ENCODE peak calls at places on chromosomes 3 and 15, in seven cellular contexts. One of them, this sample, is unnamed.

GRCh38 chr3:188554404-188554803 is 400.4 kb downstream of the LPP start:
- DNase-seq in nephron progenitor cell: no peak
- DNase-seq in AG04450: peak; percentile 21
- DNase-seq in PC-3: peak; percentile 85
- DNase-seq in AG09319: no peak
- DNase-seq in breast epithelium: no peak
- DNase-seq in astrocyte: peak; percentile 44
- DNase-seq in this sample: no peak

GRCh38 chr15:74422723-74423442 is 10.9 kb downstream of the SEMA7A start:
- DNase-seq in PC-3: peak; percentile 24
- DNase-seq in breast epithelium: peak; percentile 79
- DNase-seq in astrocyte: peak; percentile 61
- DNase-seq in nephron progenitor cell: peak; percentile 36
- DNase-seq in AG09319: peak; percentile 30
- DNase-seq in AG04450: no peak
- DNase-seq in this sample: no peak

GRCh38 chr3:37163262-37164020 is 10.9 kb downstream of the LRRFIP2 start:
- DNase-seq in astrocyte: peak; percentile 89
- DNase-seq in nephron progenitor cell: no peak
- DNase-seq in AG09319: peak; percentile 65
- DNase-seq in AG04450: no peak
- DNase-seq in breast epithelium: no peak
- DNase-seq in PC-3: no peak
- DNase-seq in this sample: no peak

GRCh38 chr3:184741798-184742675 is 30.2 kb upstream of the MAGEF1 start:
- DNase-seq in breast epithelium: no peak
- DNase-seq in astrocyte: no peak
- DNase-seq in AG04450: no peak
- DNase-seq in AG09319: no peak
- DNase-seq in nephron progenitor cell: no peak
- DNase-seq in PC-3: no peak
- DNase-seq in this sample: no peak

GRCh38 chr3:84978833-84979232 is 20.0 kb downstream of the CADM2 start:
- DNase-seq in AG04450: no peak
- DNase-seq in breast epithelium: no peak
- DNase-seq in astrocyte: no peak
- DNase-seq in AG09319: no peak
- DNase-seq in nephron progenitor cell: no peak
- DNase-seq in PC-3: no peak
- DNase-seq in this sample: no peak

GRCh38 chr15:101522091-101522490 is 32.6 kb upstream of the PCSK6 start:
- DNase-seq in nephron progenitor cell: no peak
- DNase-seq in breast epithelium: peak; percentile 10
- DNase-seq in AG09319: no peak
- DNase-seq in AG04450: no peak
- DNase-seq in PC-3: no peak
- DNase-seq in astrocyte: no peak
- DNase-seq in this sample: no peak

GRCh38 chr3:112751564-112751963 is 95.1 kb downstream of the CD200R1L start:
- DNase-seq in nephron progenitor cell: no peak
- DNase-seq in AG09319: no peak
- DNase-seq in PC-3: no peak
- DNase-seq in breast epithelium: no peak
- DNase-seq in AG04450: no peak
- DNase-seq in astrocyte: peak; percentile 44
- DNase-seq in this sample: no peak

GRCh38 chr15:67746450-67746849 is 78.9 kb upstream of the SKOR1 start:
- DNase-seq in nephron progenitor cell: no peak
- DNase-seq in AG09319: no peak
- DNase-seq in breast epithelium: no peak
- DNase-seq in PC-3: peak; percentile 48
- DNase-seq in astrocyte: no peak
- DNase-seq in AG04450: no peak
- DNase-seq in this sample: no peak

GRCh38 chr3:74091204-74091603 is 466.5 kb upstream of the PDZRN3 start:
- DNase-seq in breast epithelium: no peak
- DNase-seq in nephron progenitor cell: no peak
- DNase-seq in AG04450: no peak
- DNase-seq in astrocyte: no peak
- DNase-seq in PC-3: no peak
- DNase-seq in AG09319: no peak
- DNase-seq in this sample: no peak

GRCh38 chr3:3170998-3171397 is 8.5 kb downstream of the CRBN start:
- DNase-seq in breast epithelium: no peak
- DNase-seq in astrocyte: no peak
- DNase-seq in nephron progenitor cell: no peak
- DNase-seq in PC-3: peak; percentile 58
- DNase-seq in AG04450: no peak
- DNase-seq in AG09319: no peak
- DNase-seq in this sample: no peak

GRCh38 chr3:157572559-157573270 is 69.5 kb upstream of the VEPH1 start:
- DNase-seq in breast epithelium: no peak
- DNase-seq in PC-3: peak; percentile 81
- DNase-seq in nephron progenitor cell: peak; percentile 49
- DNase-seq in AG09319: no peak
- DNase-seq in astrocyte: peak; percentile 24
- DNase-seq in AG04450: no peak
- DNase-seq in this sample: no peak

GRCh38 chr3:42177068-42177800 is 86.1 kb downstream of the TRAK1 start:
- DNase-seq in AG04450: no peak
- DNase-seq in nephron progenitor cell: no peak
- DNase-seq in breast epithelium: no peak
- DNase-seq in astrocyte: no peak
- DNase-seq in AG09319: no peak
- DNase-seq in PC-3: no peak
- DNase-seq in this sample: no peak

GRCh38 chr3:15205934-15206661 is at the start of gene CAPN7:
- DNase-seq in breast epithelium: peak; percentile 94
- DNase-seq in astrocyte: peak; percentile 84
- DNase-seq in nephron progenitor cell: peak; percentile 97
- DNase-seq in AG04450: peak; percentile 83
- DNase-seq in AG09319: peak; percentile 80
- DNase-seq in PC-3: peak; percentile 96
- DNase-seq in this sample: peak; percentile 97

DNA sequence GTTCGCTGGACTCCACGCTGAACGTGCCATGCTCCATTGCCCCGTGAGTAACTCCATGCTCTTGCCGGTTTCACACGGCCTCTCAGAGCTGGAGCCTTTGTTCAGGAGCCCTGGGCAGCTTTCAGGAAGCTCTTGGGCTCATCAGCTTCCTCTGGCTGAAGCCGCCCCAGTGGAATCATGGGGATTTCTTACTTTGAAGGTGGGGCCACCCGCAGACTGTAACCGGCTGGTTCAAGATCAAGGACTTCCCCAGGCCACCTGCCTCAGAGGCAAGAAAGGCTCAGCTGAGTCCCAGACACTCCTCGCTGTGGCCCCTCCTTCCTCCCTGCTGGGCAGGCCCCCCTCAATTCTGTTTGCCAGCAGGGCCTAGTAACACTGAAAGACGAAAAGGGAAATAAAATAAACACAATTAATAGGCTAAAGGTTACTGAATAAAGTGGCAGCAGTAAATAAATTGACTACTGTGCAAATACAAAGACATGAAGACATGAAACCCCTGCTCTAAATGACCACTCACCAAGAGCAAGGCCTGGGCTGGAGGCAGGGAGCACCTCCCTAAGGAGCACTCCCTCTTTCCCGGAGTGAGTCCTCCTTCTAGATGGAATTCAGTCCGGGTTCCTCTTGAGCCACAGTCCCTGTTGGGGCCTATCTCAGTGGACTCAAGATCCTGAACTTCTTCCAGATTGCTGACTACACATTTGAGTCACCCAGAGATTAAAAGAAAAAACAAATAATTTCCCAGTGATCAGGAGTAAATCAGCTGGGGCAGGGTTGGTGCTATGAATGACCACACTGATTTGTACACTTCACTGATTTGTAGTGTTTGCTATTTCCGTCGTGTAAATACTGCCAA is 51.0 kb downstream of the ZDHHC19 start:
- DNase-seq in nephron progenitor cell: peak; percentile 29
- DNase-seq in AG09319: peak; percentile 14
- DNase-seq in astrocyte: peak; percentile 89
- DNase-seq in PC-3: peak; percentile 87
- DNase-seq in AG04450: no peak
- DNase-seq in breast epithelium: no peak
- DNase-seq in this sample: peak; percentile 74
- TF ChIP-seq CTCF in nephron progenitor cell: no peak
- TF ChIP-seq CTCF in AG09319: no peak
- TF ChIP-seq CTCF in astrocyte: no peak
- TF ChIP-seq CTCF in PC-3: no peak
- TF ChIP-seq CTCF in AG04450: no peak
- TF ChIP-seq CTCF in breast epithelium: no peak
- TF ChIP-seq CTCF in this sample: no peak

GRCh38 chr15:46080018-46080417 is 445.2 kb downstream of the SQOR start:
- DNase-seq in breast epithelium: no peak
- DNase-seq in AG04450: no peak
- DNase-seq in astrocyte: no peak
- DNase-seq in PC-3: no peak
- DNase-seq in AG09319: no peak
- DNase-seq in nephron progenitor cell: peak; percentile 54
- DNase-seq in this sample: no peak

GRCh38 chr15:46077220-46077619 is 442.4 kb downstream of the SQOR start:
- DNase-seq in PC-3: no peak
- DNase-seq in breast epithelium: no peak
- DNase-seq in nephron progenitor cell: no peak
- DNase-seq in AG04450: no peak
- DNase-seq in AG09319: no peak
- DNase-seq in astrocyte: no peak
- DNase-seq in this sample: no peak
- TF ChIP-seq CTCF in PC-3: no peak
- TF ChIP-seq CTCF in breast epithelium: no peak
- TF ChIP-seq CTCF in nephron progenitor cell: no peak
- TF ChIP-seq CTCF in AG04450: no peak
- TF ChIP-seq CTCF in AG09319: no peak
- TF ChIP-seq CTCF in astrocyte: no peak
- TF ChIP-seq CTCF in this sample: no peak

DNA sequence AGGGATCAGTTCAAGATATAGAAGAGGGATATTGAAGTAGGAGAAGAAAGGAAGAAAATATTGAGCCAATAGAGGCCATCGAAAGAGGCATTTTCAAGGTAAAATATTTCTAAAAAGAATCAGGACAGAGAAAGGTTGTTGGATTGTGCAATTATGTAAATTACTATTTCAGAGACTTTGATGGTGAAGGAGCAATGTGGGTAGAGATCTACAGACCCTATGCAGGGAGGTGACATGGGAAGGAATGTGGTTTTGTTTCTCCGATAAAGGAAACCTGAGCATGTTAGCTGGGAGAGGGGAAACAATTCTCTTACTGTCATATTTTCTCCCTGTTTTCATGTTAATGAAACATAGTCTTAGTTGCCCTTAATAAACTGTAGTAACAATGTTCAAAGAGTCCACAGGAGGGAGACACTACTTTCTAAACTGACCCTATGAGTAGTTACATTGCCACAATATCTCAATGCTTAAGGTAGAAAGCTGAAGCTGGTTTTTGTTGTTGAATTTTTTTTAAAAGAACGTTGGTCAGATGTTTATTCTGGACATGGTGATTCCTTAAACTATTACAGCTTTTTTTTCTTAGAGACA is 133.3 kb downstream of the GRM7 start:
- DNase-seq in astrocyte: peak; percentile 4
- DNase-seq in nephron progenitor cell: no peak
- DNase-seq in breast epithelium: no peak
- DNase-seq in AG04450: no peak
- DNase-seq in AG09319: no peak
- DNase-seq in PC-3: peak; percentile 11
- DNase-seq in this sample: no peak
- TF ChIP-seq CTCF in astrocyte: no peak
- TF ChIP-seq CTCF in nephron progenitor cell: peak; percentile 14
- TF ChIP-seq CTCF in breast epithelium: peak; percentile 26
- TF ChIP-seq CTCF in AG04450: no peak
- TF ChIP-seq CTCF in AG09319: no peak
- TF ChIP-seq CTCF in PC-3: peak; percentile 30
- TF ChIP-seq CTCF in this sample: no peak

DNA sequence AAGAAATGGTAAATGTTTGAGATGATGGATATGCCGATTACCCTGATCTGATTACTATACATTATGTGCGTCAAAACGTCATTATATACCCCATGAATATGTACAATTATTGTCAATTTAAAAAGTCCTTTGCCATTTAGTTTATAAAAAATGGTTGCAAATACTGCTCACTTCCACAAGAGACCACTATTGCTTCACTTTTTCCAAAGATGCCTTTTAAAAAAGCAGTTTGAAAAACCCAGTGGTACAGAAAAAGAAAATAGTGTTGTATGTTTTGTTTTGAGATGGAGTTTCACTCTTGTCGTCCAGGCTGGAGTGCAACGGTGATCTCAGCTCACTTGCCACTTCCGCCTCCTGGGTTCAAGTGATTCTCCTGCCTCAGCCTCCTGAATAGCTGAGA is 39.3 kb downstream of the EDEM1 start:
- DNase-seq in breast epithelium: no peak
- DNase-seq in astrocyte: peak; percentile 12
- DNase-seq in nephron progenitor cell: no peak
- DNase-seq in AG04450: no peak
- DNase-seq in PC-3: peak; percentile 64
- DNase-seq in AG09319: peak; percentile 7
- DNase-seq in this sample: peak; percentile 33
- TF ChIP-seq CTCF in breast epithelium: peak; percentile 42
- TF ChIP-seq CTCF in astrocyte: peak; percentile 64
- TF ChIP-seq CTCF in nephron progenitor cell: peak; percentile 39
- TF ChIP-seq CTCF in AG04450: peak; percentile 54
- TF ChIP-seq CTCF in PC-3: peak; percentile 79
- TF ChIP-seq CTCF in AG09319: peak; percentile 56
- TF ChIP-seq CTCF in this sample: peak; percentile 35